ENCODE peak calls at places on chromosomes 6 and 20, in eight cellular contexts. O, Q, Z, T, I, W, R and N are unnamed samples.
A peak's percentile ranks its signal among the peaks of the same experiment; 100 is the strongest.

GRCh38 chr6:154683756-154684523 is 49.3 kb upstream of the SCAF8 start:
- DNase-seq in I (no peak), R (no peak), W (no peak), T (peak; percentile 21), Q (peak; percentile 69), Z (peak; percentile 19), O (peak; percentile 70), N (no peak)

GRCh38 chr6:159788276-159788675 is 1.1 kb downstream of the TCP1 start:
- DNase-seq in R (no peak), Z (no peak), W (peak; percentile 13), T (peak; percentile 21), I (no peak), O (peak; percentile 16), Q (peak; percentile 48), N (no peak)

GRCh38 chr20:24834310-24834709 is 114.8 kb upstream of the CST7 start:
- DNase-seq in W (no peak), Z (no peak), O (no peak), I (no peak), R (no peak), Q (no peak), T (no peak), N (no peak)

GRCh38 chr20:16576219-16576618 is 3.0 kb upstream of the KIF16B start:
- DNase-seq in Q (no peak), I (no peak), T (no peak), W (peak; percentile 10), R (no peak), Z (no peak), O (no peak), N (no peak)

GRCh38 chr6:25476126-25476525 is 175.9 kb upstream of the SCGN start:
- DNase-seq in W (no peak), T (no peak), R (no peak), I (no peak), Z (peak; percentile 82), O (peak; percentile 38), Q (no peak), N (no peak)

GRCh38 chr6:50815436-50816114 is 3.1 kb upstream of the TFAP2B start:
- DNase-seq in T (peak; percentile 32), Z (peak; percentile 43), I (no peak), W (no peak), Q (peak; percentile 3), O (peak; percentile 67), R (no peak), N (peak; percentile 19)

GRCh38 chr20:25738198-25738597 is 41.5 kb upstream of the ZNF337 start:
- DNase-seq in Q (no peak), R (no peak), O (peak; percentile 17), Z (peak; percentile 89), W (no peak), I (no peak), T (no peak), N (no peak)

GRCh38 chr6:70124443-70124842 is 178.4 kb downstream of the COL9A1 start:
- DNase-seq in R (no peak), T (no peak), Q (no peak), O (no peak), I (no peak), W (no peak), Z (no peak), N (no peak)

GRCh38 chr6:31652925-31653724 is 664 bp upstream of the BAG6 start:
- DNase-seq in O (peak; percentile 94), T (peak; percentile 91), Q (peak; percentile 97), R (peak; percentile 87), W (peak; percentile 96), I (no peak), Z (no peak), N (peak; percentile 92)

GRCh38 chr6:166625356-166625755 is 1.7 kb downstream of the RPS6KA2 start:
- DNase-seq in W (no peak), R (peak; percentile 46), I (no peak), Q (no peak), O (peak; percentile 53), Z (peak; percentile 12), T (no peak), N (peak; percentile 38)

GRCh38 chr20:51420111-51420510 is 122.4 kb downstream of the NFATC2 start:
- DNase-seq in I (no peak), W (no peak), O (peak; percentile 48), T (no peak), Z (peak; percentile 88), R (no peak), Q (no peak), N (no peak)

GRCh38 chr6:17352302-17352701 is 41.1 kb upstream of the CAP2 start:
- DNase-seq in Q (no peak), I (no peak), R (no peak), O (peak; percentile 21), Z (peak; percentile 21), T (no peak), W (no peak), N (no peak)

GRCh38 chr6:30450908-30451818 is 38.1 kb upstream of the HLA-E start:
- DNase-seq in Z (no peak), W (peak; percentile 31), I (no peak), Q (no peak), O (peak; percentile 73), T (peak; percentile 96), R (no peak), N (peak; percentile 17)

GRCh38 chr20:6533321-6533720 is 234.2 kb upstream of the BMP2 start:
- DNase-seq in W (peak; percentile 38), O (peak; percentile 14), T (no peak), R (no peak), Z (no peak), Q (no peak), I (no peak), N (peak; percentile 5)

GRCh38 chr20:50242863-50243609 is 52.4 kb downstream of the CEBPB start:
- DNase-seq in O (no peak), R (no peak), Q (no peak), Z (peak; percentile 94), W (no peak), I (peak; percentile 77), T (no peak), N (no peak)

GRCh38 chr6:39951716-39952115 is 17.5 kb upstream of the MOCS1 start:
- DNase-seq in R (no peak), O (no peak), W (no peak), I (no peak), T (no peak), Z (no peak), Q (no peak), N (no peak)

GRCh38 chr6:83824831-83825230 is 28.3 kb upstream of the RIPPLY2 start:
- DNase-seq in I (no peak), O (no peak), Q (no peak), T (no peak), W (no peak), Z (no peak), R (no peak), N (no peak)

GRCh38 chr6:19024737-19025136 is 637.6 kb downstream of the RNF144B start:
- DNase-seq in W (peak; percentile 75), O (peak; percentile 52), I (peak; percentile 54), Q (peak; percentile 41), Z (peak; percentile 81), R (peak; percentile 5), T (no peak), N (peak; percentile 79)

GRCh38 chr20:46953596-46953995 is 59.0 kb downstream of the EYA2 start:
- DNase-seq in Q (no peak), O (no peak), T (no peak), I (no peak), Z (no peak), R (no peak), W (no peak), N (no peak)

GRCh38 chr6:147285087-147285855 is 81.1 kb downstream of the STXBP5 start:
- DNase-seq in W (peak; percentile 31), Z (peak; percentile 68), T (peak; percentile 37), O (peak; percentile 69), I (peak; percentile 34), Q (peak; percentile 40), R (peak; percentile 43), N (peak; percentile 55)

GRCh38 chr6:28315628-28316027 is 20.3 kb downstream of the ZSCAN31 start:
- DNase-seq in R (peak; percentile 55), O (peak; percentile 25), Z (peak; percentile 2), Q (no peak), I (no peak), W (no peak), T (no peak), N (no peak)

GRCh38 chr6:67541591-67541990 is 1093.5 kb upstream of the ADGRB3 start:
- DNase-seq in T (no peak), R (no peak), Z (peak; percentile 34), W (no peak), Q (no peak), I (no peak), O (no peak), N (no peak)
- H3K9me3 ChIP-seq in T (no peaks in the 10 kb centered on the region), R (peaks cover 12% of the 10 kb centered on the region), Z (peaks cover 6% of the 10 kb centered on the region), W (peaks cover 13% of the 10 kb centered on the region), Q (peaks cover 31% of the 10 kb centered on the region), I (peaks cover 12% of the 10 kb centered on the region), O (no peaks in the 10 kb centered on the region), N (no peaks in the 10 kb centered on the region)

GRCh38 chr6:156916108-156916801 is 139.1 kb downstream of the ARID1B start:
- DNase-seq in R (no peak), I (no peak), O (no peak), T (peak; percentile 21), Z (no peak), W (no peak), Q (peak; percentile 16), N (no peak)

GRCh38 chr6:156917213-156917612 is 140.0 kb downstream of the ARID1B start:
- DNase-seq in O (no peak), T (no peak), R (no peak), Z (no peak), I (no peak), W (no peak), Q (no peak), N (no peak)

GRCh38 chr6:156919370-156919769 is 142.2 kb downstream of the ARID1B start:
- DNase-seq in Z (no peak), T (no peak), O (no peak), I (no peak), W (no peak), Q (no peak), R (no peak), N (no peak)

GRCh38 chr6:156918647-156919046 is 141.5 kb downstream of the ARID1B start:
- DNase-seq in I (no peak), O (no peak), W (no peak), Q (no peak), R (no peak), Z (no peak), T (peak; percentile 13), N (no peak)

GRCh38 chr6:156919819-156920379 is 142.7 kb downstream of the ARID1B start:
- DNase-seq in W (peak; percentile 58), T (no peak), Z (no peak), O (no peak), R (no peak), I (no peak), Q (no peak), N (no peak)
- TF ChIP-seq EZH2phosphoT487 in W (no peak), T (no peak), Z (no peak), O (no peak), R (no peak), I (no peak), Q (no peak), N (no peak)

DNA sequence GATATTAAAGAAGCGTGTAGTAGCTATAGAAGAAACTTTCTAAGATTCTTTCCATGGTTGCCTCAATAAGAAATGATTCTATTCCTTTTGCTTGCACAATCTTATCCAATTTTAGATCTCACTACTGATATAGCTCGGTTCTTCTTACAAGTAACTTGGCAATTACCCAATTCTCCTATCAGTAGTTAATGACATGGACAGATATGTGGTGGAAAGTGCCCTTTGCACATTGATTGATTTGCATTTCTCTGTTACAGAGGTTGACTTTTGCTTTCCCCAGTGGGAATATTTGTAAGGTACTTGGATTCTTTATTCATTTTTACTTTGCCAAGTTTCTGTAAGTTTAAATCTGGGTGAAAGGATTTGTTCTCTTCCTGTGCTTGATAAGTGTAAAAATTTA is 93.7 kb upstream of the QKI start:
- DNase-seq in I (no peak), R (no peak), T (no peak), O (no peak), Q (no peak), W (no peak), Z (no peak), N (no peak)
- H3K4me2 ChIP-seq in I (no peak overlapping the region), R (no peak overlapping the region), T (no peak overlapping the region), O (no peak overlapping the region), Q (no peak overlapping the region), W (no peak overlapping the region), Z (no peak overlapping the region), N (no peak overlapping the region)

GRCh38 chr20:62105592-62105991 is 16.7 kb upstream of the LSM14B start:
- DNase-seq in Z (no peak), R (no peak), T (no peak), Q (no peak), O (no peak), I (no peak), W (no peak), N (no peak)
- H3K9me3 ChIP-seq in Z (peaks cover 11% of the 10 kb centered on the region), R (peaks cover 4% of the 10 kb centered on the region), T (no peaks in the 10 kb centered on the region), Q (peaks cover 16% of the 10 kb centered on the region), O (no peaks in the 10 kb centered on the region), I (peaks cover 11% of the 10 kb centered on the region), W (no peaks in the 10 kb centered on the region), N (peaks cover 4% of the 10 kb centered on the region)